ENCODE peak calls at places on chromosomes 1 and 21, in six cellular contexts. U is activated naive CD8-positive, alpha-beta T cell treated with anti-CD3 and anti-CD28 coated beads for 36 hours; M is amygdala; T is Right ventricle myocardium superior; L is NCI-H1092 treated with DMSO at 0.1 percent for 48 hours; P is GM06990. D is an unnamed sample.

GRCh38 chr1:237470712-237471310 is 419.9 kb downstream of the ZP4 start:
- DNase-seq in T (peak), M (no peak), U (no peak), L (peak), P (no peak), D (no peak)

GRCh38 chr1:221648201-221648600 is 93.7 kb downstream of the DUSP10 start:
- DNase-seq in M (no peak), U (no peak), L (no peak), T (no peak), P (no peak), D (no peak)

GRCh38 chr1:92459871-92460320 is 26.8 kb downstream of the GFI1 start:
- DNase-seq in U (no peak), L (no peak), T (no peak), M (no peak), P (no peak), D (no peak)

GRCh38 chr1:183609313-183609712 is 19.1 kb upstream of the NCF2 start:
- DNase-seq in M (peak), P (no peak), U (no peak), L (no peak), T (peak), D (peak)

GRCh38 chr1:218209351-218209861 is 75.7 kb upstream of the RRP15 start:
- DNase-seq in T (no peak), M (no peak), L (no peak), P (no peak), U (no peak), D (no peak)

GRCh38 chr1:240701412-240701811 is 89.5 kb upstream of the GREM2 start:
- DNase-seq in P (no peak), U (no peak), L (no peak), M (no peak), T (no peak), D (no peak)

GRCh38 chr1:221099747-221100146 is 220.5 kb downstream of the HLX start:
- DNase-seq in M (no peak), T (peak), L (no peak), U (no peak), P (no peak), D (peak)

GRCh38 chr21:42807938-42808613 is 71.3 kb downstream of the WDR4 start:
- DNase-seq in L (no peak), T (no peak), P (no peak), U (no peak), M (no peak), D (no peak)

GRCh38 chr1:31421404-31422040 is 8.5 kb downstream of the SERINC2 start:
- DNase-seq in U (no peak), T (no peak), M (no peak), P (no peak), L (no peak), D (peak)

GRCh38 chr1:40849801-40850592 is 12.2 kb downstream of the CITED4 start:
- DNase-seq in L (peak), T (peak), U (peak), P (peak), M (peak), D (peak)

GRCh38 chr1:15343729-15344128 is 66.0 kb upstream of the EFHD2 start:
- DNase-seq in U (no peak), P (no peak), T (peak), M (peak), L (peak), D (no peak)

GRCh38 chr1:65971547-65971946 is 178.9 kb downstream of the PDE4B start:
- DNase-seq in M (no peak), T (no peak), P (no peak), U (no peak), L (no peak), D (no peak)

GRCh38 chr1:77271851-77272250 is 10.0 kb upstream of the AK5 start:
- DNase-seq in T (no peak), U (no peak), P (no peak), M (no peak), L (no peak), D (no peak)

GRCh38 chr1:212975607-212975918 is 25.2 kb downstream of the VASH2 start:
- DNase-seq in T (no peak), L (no peak), M (no peak), U (no peak), P (no peak), D (no peak)

GRCh38 chr1:178458203-178458602 is 38.6 kb downstream of the CLEC20A start:
- DNase-seq in L (no peak), P (no peak), U (no peak), M (no peak), T (peak), D (no peak)

GRCh38 chr1:44101356-44101755 is 17.3 kb upstream of the KLF17 start:
- DNase-seq in U (no peak), T (no peak), M (no peak), L (no peak), P (no peak), D (no peak)

GRCh38 chr1:221751267-221751887 is 9.5 kb upstream of the DUSP10 start:
- DNase-seq in T (no peak), L (no peak), U (no peak), P (no peak), M (no peak), D (no peak)

GRCh38 chr21:42451941-42452340 is 44.1 kb downstream of the RSPH1 start:
- DNase-seq in M (no peak), L (no peak), U (no peak), P (no peak), T (no peak), D (no peak)

GRCh38 chr1:210446479-210446878 is 117.8 kb downstream of the HHAT start:
- DNase-seq in U (peak), P (peak), M (peak), T (no peak), L (no peak), D (peak)

GRCh38 chr21:17461014-17461413 is 51.8 kb upstream of the CXADR start:
- DNase-seq in T (no peak), L (no peak), U (no peak), M (no peak), P (no peak), D (no peak)

GRCh38 chr1:63622847-63623566 is 29.8 kb downstream of the PGM1 start:
- DNase-seq in M (no peak), L (peak), T (no peak), U (no peak), P (peak), D (no peak)

GRCh38 chr1:3516481-3516869 is 62.0 kb downstream of the ARHGEF16 start:
- DNase-seq in L (no peak), U (no peak), M (no peak), P (no peak), T (no peak), D (no peak)

GRCh38 chr1:229104654-229105053 is 166.3 kb upstream of the RAB4A start:
- DNase-seq in T (no peak), U (no peak), M (no peak), P (no peak), L (no peak), D (no peak)

GRCh38 chr1:205588691-205589445 is 42.9 kb downstream of the ELK4 start:
- DNase-seq in P (no peak), T (no peak), M (peak), L (peak), U (peak), D (peak)